ENCODE peak calls at places on chromosome 19, in five cellular contexts. I, Z, W, K and N are unnamed samples.
A peak's percentile ranks its signal among the peaks of the same experiment; 100 is the strongest.

GRCh38 chr19:10419200-10419645 is 1.1 kb upstream of the PDE4A start:
- DNase-seq in Z (no peak), W (peak; percentile 67), K (no peak), I (no peak), N (no peak)

GRCh38 chr19:7915250-7916136 is 863 bp downstream of the TGFBR3L start:
- DNase-seq in W (no peak), I (no peak), Z (no peak), K (no peak), N (no peak)

GRCh38 chr19:469833-470232 is 9.0 kb upstream of the SHC2 start:
- DNase-seq in W (no peak), Z (no peak), I (peak; percentile 3), K (no peak), N (no peak)

GRCh38 chr19:20334760-20335159 is 167.7 kb downstream of the ZNF486 start:
- DNase-seq in K (no peak), Z (no peak), W (no peak), I (no peak), N (no peak)

GRCh38 chr19:18239303-18239702 is 13.1 kb upstream of the PDE4C start:
- DNase-seq in I (no peak), K (no peak), W (no peak), Z (no peak), N (no peak)

GRCh38 chr19:18432275-18433038 is 5.5 kb downstream of the ISYNA1 start:
- DNase-seq in Z (peak; percentile 52), K (no peak), I (no peak), W (no peak), N (no peak)

GRCh38 chr19:47324502-47324901 is 7.5 kb upstream of the C5AR2 start:
- DNase-seq in K (peak; percentile 41), Z (no peak), I (peak; percentile 83), W (no peak), N (no peak)

GRCh38 chr19:1377176-1377964 is 6.3 kb upstream of the NDUFS7 start:
- DNase-seq in K (no peak), W (no peak), I (peak; percentile 69), Z (no peak), N (no peak)

GRCh38 chr19:14507704-14508246 is 10.4 kb downstream of the DNAJB1 start:
- DNase-seq in W (no peak), I (no peak), Z (peak; percentile 66), K (no peak), N (no peak)

GRCh38 chr19:609001-609340 is 19.3 kb downstream of the HCN2 start:
- DNase-seq in K (peak; percentile 65), Z (no peak), I (no peak), W (no peak), N (no peak)

GRCh38 chr19:34217952-34218817 is 36.2 kb upstream of the GARRE1 start:
- DNase-seq in Z (peak; percentile 96), I (no peak), K (no peak), W (no peak), N (peak; percentile 98)

GRCh38 chr19:51771369-51771768 is 10.4 kb downstream of the FPR2 start:
- DNase-seq in Z (no peak), I (no peak), K (no peak), W (no peak), N (no peak)

GRCh38 chr19:39136225-39136940 is 10.8 kb downstream of the PAK4 start:
- DNase-seq in Z (no peak), W (no peak), I (peak; percentile 44), K (no peak), N (no peak)

GRCh38 chr19:4362871-4363545 is 19.6 kb downstream of the MPND start:
- DNase-seq in K (no peak), I (no peak), W (no peak), Z (no peak), N (no peak)

GRCh38 chr19:47492571-47493377 is 8.8 kb upstream of the KPTN start:
- DNase-seq in K (no peak), I (peak; percentile 59), W (no peak), Z (no peak), N (no peak)

GRCh38 chr19:32231691-32232090 is 113.7 kb upstream of the ZNF507 start:
- DNase-seq in Z (no peak), I (no peak), K (no peak), W (no peak), N (no peak)
- H3K4me3 ChIP-seq in Z (no peak overlapping the region), I (no peak overlapping the region), K (no peak overlapping the region), W (no peak overlapping the region), N (no peak overlapping the region)

GRCh38 chr19:42179501-42179817 is 38.0 kb downstream of the DEDD2 start:
- DNase-seq in I (no peak), Z (no peak), W (no peak), K (no peak), N (no peak)
- TF ChIP-seq CTCF in I (no peak), Z (no peak), W (no peak), K (no peak), N (no peak)

DNA sequence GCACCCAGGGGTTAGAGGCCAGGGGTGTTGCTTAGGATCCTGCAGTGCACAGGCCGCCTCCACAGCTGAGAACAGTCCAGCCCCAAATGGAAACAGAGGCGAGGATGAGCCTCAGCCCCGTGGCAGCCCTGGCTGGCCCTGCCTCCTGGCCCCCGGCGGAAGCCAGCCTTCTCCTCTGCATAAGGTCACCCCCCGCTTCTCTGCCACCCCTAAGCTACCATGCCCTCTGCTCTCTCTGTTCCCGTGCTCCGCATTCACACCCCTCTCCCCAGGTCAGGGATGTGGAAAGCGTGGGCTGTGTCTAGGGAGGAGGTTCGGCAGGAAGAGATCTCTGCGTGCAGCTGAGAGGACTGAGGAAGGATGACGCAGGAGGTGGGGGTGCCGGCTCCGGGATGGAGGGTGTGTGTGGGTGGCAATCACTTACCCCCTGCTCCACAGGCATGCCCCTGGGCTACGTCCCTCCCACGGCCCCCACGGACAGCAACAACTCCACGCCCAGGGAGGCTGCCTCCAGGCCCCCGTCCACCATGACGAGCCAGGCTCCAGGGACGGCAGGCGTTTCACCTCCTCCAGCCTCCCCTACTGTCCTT is 6.0 kb downstream of the SSC5D start:
- DNase-seq in I (peak; percentile 80), W (peak; percentile 13), K (peak; percentile 68), Z (peak; percentile 51), N (peak; percentile 41)
- H3K4me3 ChIP-seq in I (peak overlapping the region; percentile 3), W (no peak overlapping the region), K (peak overlapping the region; percentile 63), Z (peak overlapping the region; percentile 33), N (peak overlapping the region; percentile 12)

GRCh38 chr19:36030264-36031148 is 2.2 kb downstream of the CLIP3 start:
- DNase-seq in K (no peak), Z (peak; percentile 59), I (no peak), W (no peak), N (no peak)
- TF ChIP-seq CTCF in K (no peak), Z (peak; percentile 47), I (no peak), W (peak; percentile 21), N (peak; percentile 14)

GRCh38 chr19:50204811-50205675 is 1.6 kb downstream of the MYH14 start:
- DNase-seq in I (peak; percentile 92), W (no peak), K (peak; percentile 65), Z (no peak), N (no peak)

GRCh38 chr19:50207730-50208129 is 4.3 kb downstream of the MYH14 start:
- DNase-seq in Z (no peak), I (no peak), W (no peak), K (no peak), N (no peak)

GRCh38 chr19:50206191-50206590 is 2.8 kb downstream of the MYH14 start:
- DNase-seq in Z (no peak), I (no peak), W (no peak), K (no peak), N (no peak)

GRCh38 chr19:50204081-50204428 is 633 bp downstream of the MYH14 start:
- DNase-seq in I (no peak), W (no peak), Z (no peak), K (no peak), N (no peak)

GRCh38 chr19:50205681-50206138 is 2.3 kb downstream of the MYH14 start:
- DNase-seq in Z (no peak), W (no peak), I (peak; percentile 80), K (no peak), N (no peak)
- H3K4me3 ChIP-seq in Z (no peak overlapping the region), W (no peak overlapping the region), I (peak overlapping the region; percentile 39), K (peak overlapping the region; percentile 75), N (no peak overlapping the region)

DNA sequence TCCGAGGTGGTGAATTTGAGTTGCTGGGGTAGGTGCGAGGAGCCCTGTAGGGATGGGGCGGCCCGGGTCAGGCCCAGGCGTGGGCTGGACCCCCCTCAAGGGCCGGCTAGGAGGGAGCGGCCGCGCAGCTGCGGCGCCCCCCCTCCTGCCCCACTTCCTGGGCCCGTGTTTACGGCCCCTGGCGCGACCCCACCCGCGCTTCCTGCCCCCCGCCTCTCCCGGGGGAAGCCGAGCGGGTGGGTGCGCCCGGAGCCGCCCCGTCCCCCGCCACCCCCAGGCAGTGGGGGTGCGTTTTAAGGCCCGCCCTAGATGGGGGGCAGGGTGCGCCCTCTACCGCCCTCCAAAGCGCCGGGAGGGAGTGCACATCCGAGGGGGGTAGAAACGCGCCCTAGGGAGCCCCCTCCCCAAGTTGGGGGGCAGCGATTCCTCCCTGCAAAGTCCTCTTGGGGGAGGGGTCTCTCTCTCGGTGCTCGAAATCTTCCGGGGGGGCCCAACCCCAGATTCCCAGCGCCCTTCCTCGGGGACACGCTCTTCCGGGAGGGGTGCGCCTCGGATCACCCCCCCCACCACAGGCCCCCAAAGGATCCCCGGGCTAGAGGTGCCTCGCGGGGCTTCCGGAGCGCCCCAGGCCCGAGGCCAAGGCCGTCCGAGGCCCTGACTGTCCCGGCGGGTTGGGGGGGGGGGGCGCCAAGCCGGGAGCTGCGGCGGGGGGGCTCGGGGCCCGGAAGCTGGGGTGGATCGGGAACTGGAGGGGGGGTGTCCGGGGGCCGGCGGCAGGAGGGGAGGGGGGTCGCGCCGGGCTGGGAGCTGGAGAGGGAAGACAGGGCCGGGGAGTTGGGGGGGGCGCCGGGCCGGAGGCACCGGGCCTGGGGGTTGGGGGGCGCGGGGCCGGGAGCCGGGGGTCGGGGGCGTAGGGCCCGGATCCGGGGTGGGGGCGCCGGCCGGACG is 807 bp downstream of the TLE5 start:
- DNase-seq in K (peak; percentile 73), I (peak; percentile 83), Z (peak; percentile 36), W (no peak), N (no peak)
- TF ChIP-seq CTCF in K (peak; percentile 44), I (no peak), Z (peak; percentile 27), W (peak; percentile 17), N (peak; percentile 8)

DNA sequence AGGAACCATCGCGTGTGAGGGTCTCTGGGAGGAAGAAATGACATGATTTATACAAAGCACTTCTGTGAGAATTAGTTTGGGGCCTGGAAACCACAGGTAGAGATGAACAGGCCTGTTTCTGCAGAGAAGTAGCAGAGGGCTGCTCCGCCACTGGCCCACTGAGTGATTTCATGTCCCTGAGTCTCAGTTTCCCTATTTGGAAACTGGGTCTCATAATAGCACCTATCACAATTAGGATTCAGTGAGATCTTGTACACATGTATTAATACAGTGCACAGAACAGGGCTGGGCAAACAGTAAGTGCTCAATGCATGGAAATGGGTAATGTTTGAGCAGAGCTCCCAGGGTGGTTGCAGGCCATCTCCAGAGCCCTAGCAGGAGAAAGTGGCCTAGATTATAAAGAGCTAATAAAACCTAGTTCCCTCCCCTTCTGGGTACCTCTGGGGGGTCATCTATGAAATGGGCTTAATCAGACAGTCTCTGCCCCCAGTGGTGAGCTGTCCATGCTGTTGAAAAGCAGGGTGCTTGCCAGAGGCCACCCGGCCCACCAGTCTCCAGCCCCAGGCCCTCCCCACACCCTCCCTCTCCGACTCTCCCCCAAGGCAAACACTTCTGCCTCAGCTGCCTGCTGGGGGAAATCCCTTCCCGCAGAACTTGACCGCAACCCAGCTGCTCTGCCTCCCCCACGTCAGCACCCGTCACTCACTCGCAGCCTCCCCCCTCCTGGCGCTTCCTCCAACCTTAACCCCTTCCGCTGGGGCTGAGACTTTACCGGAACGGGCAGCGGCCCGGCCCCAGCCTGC is 4.5 kb downstream of the BCL3 start:
- DNase-seq in I (peak; percentile 98), Z (peak; percentile 94), K (peak; percentile 90), W (peak; percentile 79), N (peak; percentile 98)
- H3K4me3 ChIP-seq in I (peak overlapping the region; percentile 83), Z (peak overlapping the region; percentile 62), K (peak overlapping the region; percentile 73), W (peak overlapping the region; percentile 52), N (peak overlapping the region; percentile 40)